ENCODE peak calls at places on chromosomes 4 and X, in eight cellular contexts. P is psoas muscle, M is right cardiac atrium, Q is lower lobe of right lung, A is cardiac muscle cell, L is stomach, T is dorsolateral prefrontal cortex, K is brain microvascular endothelial cell. G is an unnamed sample.

GRCh38 chr4:116870667-116871066 is 214.7 kb downstream of the TRAM1L1 start:
- DNase-seq in M (no peak), T (no peak), K (no peak), Q (no peak), P (no peak), L (no peak), A (no peak), G (no peak)

GRCh38 chr4:76987685-76988084 is 38.1 kb downstream of the SEPTIN11 start:
- DNase-seq in Q (no peak), K (no peak), T (no peak), M (no peak), L (no peak), P (no peak), A (no peak), G (no peak)

GRCh38 chr4:170420255-170420693 is 330.5 kb upstream of the AADAT start:
- DNase-seq in A (no peak), T (no peak), Q (no peak), M (no peak), K (no peak), P (no peak), L (no peak), G (no peak)

GRCh38 chrX:13396887-13397286 is 77.0 kb upstream of the ATXN3L start:
- DNase-seq in K (no peak), L (no peak), Q (no peak), M (no peak), T (no peak), P (no peak), A (no peak), G (no peak)

GRCh38 chr4:68361146-68361589 is 11.3 kb upstream of the YTHDC1 start:
- DNase-seq in P (no peak), M (no peak), Q (no peak), A (no peak), L (no peak), K (peak; percentile 22), T (no peak), G (no peak)

GRCh38 chrX:81348388-81348787 is 146.5 kb downstream of the SH3BGRL start:
- DNase-seq in M (no peak), T (no peak), P (no peak), A (no peak), L (no peak), K (no peak), Q (no peak), G (no peak)

GRCh38 chr4:36532670-36533373 is 251.4 kb downstream of the DTHD1 start:
- DNase-seq in A (no peak), T (no peak), P (no peak), M (no peak), K (no peak), L (no peak), Q (no peak), G (no peak)

GRCh38 chr4:178955614-178956013 is 1513.4 kb upstream of the AGA start:
- DNase-seq in Q (no peak), M (no peak), A (no peak), P (no peak), K (no peak), L (no peak), T (no peak), G (no peak)

GRCh38 chr4:48195853-48196252 is 61.8 kb upstream of the TXK start:
- DNase-seq in Q (no peak), M (no peak), P (no peak), T (no peak), K (no peak), L (no peak), A (no peak), G (no peak)

GRCh38 chr4:52659016-52659721 is at the start of gene USP46:
- DNase-seq in L (peak; percentile 81), K (peak; percentile 54), M (peak; percentile 94), P (peak; percentile 83), Q (peak; percentile 84), T (peak; percentile 68), A (peak; percentile 89), G (peak; percentile 79)

GRCh38 chrX:1661048-1661921 is 46.4 kb downstream of the ASMT start:
- DNase-seq in Q (peak; percentile 79), M (peak; percentile 66), T (no peak), P (peak; percentile 20), A (no peak), L (peak; percentile 46), K (no peak), G (no peak)

GRCh38 chr4:137961051-137961438 is 281.1 kb downstream of the SLC7A11 start:
- DNase-seq in T (no peak), P (no peak), K (no peak), A (no peak), Q (no peak), L (no peak), M (peak; percentile 25), G (no peak)

GRCh38 chr4:183596056-183596757 is 62.8 kb downstream of the RWDD4 start:
- DNase-seq in M (no peak), K (no peak), Q (no peak), L (no peak), P (no peak), A (no peak), T (no peak), G (no peak)

GRCh38 chr4:183591301-183591700 is 67.7 kb downstream of the RWDD4 start:
- DNase-seq in M (no peak), A (no peak), Q (no peak), K (no peak), P (no peak), L (no peak), T (no peak), G (no peak)

GRCh38 chr4:183599284-183599683 is 59.7 kb downstream of the RWDD4 start:
- DNase-seq in M (no peak), P (no peak), A (no peak), K (no peak), Q (no peak), T (no peak), L (no peak), G (no peak)

GRCh38 chr4:183599690-183600089 is 59.3 kb downstream of the RWDD4 start:
- DNase-seq in K (no peak), P (no peak), M (no peak), L (no peak), Q (no peak), A (no peak), T (no peak), G (no peak)

DNA sequence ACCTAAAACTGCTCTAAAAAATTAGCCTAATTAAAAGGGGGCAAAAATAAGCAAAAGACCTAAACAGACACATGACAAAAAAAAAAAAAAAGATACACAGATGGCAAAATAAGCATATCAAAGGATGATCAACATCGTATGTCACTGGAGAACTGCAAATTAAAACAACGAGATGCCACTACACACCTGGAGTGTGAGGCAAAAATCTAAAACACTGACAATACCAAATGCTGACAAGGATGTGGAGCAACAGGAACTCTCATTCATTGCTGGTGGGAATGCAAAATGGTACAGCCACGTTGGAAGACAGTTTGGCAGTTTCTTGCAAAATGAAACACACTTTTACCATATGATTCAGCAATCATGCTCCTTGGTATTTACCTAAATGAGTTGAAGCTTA is 64.2 kb downstream of the RWDD4 start:
- DNase-seq in P (no peak), M (no peak), A (no peak), Q (no peak), L (no peak), K (no peak), T (no peak), G (no peak)
- H3K4me3 ChIP-seq in P (no peak overlapping the region), M (no peak overlapping the region), A (no peak overlapping the region), Q (no peak overlapping the region), L (no peak overlapping the region), K (no peak overlapping the region), T (no peak overlapping the region), G (no peak overlapping the region)

DNA sequence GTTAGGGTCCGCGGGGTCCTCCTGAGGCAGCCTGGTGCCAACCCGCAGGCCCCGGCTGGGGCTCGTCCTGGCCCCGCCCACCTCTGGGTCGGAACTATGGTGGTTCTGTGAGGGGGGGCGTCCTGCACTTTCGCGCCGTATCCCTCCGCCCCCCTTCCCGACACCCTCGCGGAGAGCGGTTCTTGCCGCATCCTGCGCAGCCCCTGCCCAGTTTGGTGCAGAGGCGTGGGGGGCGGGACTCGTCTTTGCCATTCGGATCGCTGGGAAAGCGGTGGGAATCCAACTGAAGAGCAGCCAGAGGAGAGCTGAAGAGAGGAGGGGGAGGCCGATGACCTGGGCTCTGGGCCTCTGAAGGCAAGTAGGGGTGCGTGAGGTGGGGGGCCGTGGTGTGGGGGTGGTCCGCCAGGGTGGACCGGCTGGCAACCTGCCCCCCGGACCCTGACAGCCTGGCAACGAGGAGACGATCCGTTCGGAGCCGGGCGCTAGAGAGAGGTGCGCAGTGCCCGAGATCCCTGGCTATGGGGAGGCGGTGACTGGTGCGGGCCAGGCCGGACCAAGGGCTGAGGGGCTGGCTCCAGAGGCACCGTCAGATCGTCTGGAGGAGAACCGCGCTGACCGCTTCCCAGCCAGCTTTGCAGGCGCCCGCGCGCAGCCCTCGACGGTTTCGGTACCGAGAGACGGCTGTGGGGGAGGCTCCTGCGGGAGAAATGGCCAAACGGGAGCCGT is at the start of gene GPRASP1:
- DNase-seq in A (peak; percentile 57), M (peak; percentile 88), Q (peak; percentile 57), K (peak; percentile 2), T (peak; percentile 68), P (peak; percentile 63), L (no peak), G (peak; percentile 46)
- H3K27ac ChIP-seq in A (no peak within 1 kb of the TSS), M (peak within 1 kb of the TSS; percentile 29), Q (peak within 1 kb of the TSS; percentile 46), K (no peak within 1 kb of the TSS), T (peak within 1 kb of the TSS; percentile 86), P (no peak within 1 kb of the TSS), L (peak within 1 kb of the TSS; percentile 73), G (no peak within 1 kb of the TSS)

DNA sequence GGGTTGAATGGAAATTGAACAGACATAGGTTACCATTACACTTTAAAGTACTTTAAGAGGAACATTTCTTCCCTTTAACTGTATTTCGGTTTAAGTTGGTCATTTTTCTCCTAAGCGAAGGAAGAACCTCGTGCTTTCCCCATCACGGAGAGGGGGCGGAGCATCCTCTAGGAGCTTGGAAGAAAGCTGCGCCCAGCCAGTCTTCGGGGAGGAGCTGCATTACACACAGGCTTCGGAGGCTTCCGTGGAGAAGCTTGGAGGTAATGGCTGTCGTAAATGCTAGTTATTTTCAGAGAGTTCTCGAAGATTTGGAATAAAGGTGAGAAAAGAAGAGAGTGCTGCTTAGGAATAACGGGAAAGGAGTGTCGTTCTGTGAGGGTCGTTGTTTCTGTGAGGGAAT is at the start of gene PWWP3B:
- DNase-seq in T (peak; percentile 44), L (peak; percentile 65), A (peak; percentile 80), P (no peak), K (peak; percentile 43), Q (peak; percentile 48), M (peak; percentile 76), G (peak; percentile 56)
- H3K4me3 ChIP-seq in T (no peak within 1 kb of the TSS), L (peak within 1 kb of the TSS; percentile 6), A (peak within 1 kb of the TSS; percentile 42), P (no peak within 1 kb of the TSS), K (peak within 1 kb of the TSS; percentile 16), Q (no peak within 1 kb of the TSS), M (peak within 1 kb of the TSS; percentile 38), G (no peak within 1 kb of the TSS)

DNA sequence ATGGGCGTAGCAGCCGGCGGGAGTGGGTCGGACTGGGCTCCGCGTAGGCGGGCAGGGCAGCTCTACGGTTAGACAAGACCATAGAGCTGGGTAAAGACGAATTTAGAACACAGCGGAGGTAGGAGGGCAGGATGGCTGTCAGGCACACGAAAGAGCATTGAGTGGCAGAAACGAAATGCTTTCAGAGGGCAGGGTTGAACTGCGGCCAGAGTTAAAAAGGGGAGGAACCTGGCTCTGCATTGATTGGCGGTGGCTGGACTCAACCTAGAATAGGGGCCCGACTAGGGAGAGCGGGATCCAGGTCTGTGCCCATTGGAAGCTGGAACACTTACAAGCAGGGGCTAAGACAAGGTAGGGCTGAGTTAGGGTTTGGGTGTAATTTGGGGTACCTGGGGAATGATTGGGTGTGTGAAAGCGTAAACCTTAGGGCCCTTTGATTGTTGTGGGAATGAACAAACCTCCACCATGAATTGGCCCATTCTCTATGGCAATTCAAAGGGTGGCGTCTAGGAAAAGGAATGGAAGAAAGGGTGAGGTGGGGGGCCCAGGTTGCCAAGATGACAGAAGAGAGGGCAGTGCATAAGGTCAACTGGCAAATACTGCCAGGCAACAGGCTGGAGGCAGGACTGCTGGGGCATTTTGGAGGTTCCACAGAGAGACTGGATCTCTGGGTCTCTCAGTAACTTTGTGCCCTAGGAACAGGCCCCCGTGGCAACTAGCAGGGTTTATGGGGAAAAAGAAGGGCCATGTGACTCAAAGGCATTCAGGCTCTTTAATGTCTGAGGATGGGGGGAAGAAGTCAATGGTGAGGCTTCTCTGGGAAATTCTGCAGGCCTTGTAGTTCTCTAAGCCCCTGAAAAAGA is 911 bp upstream of the ELK1 start:
- DNase-seq in P (no peak), L (no peak), A (no peak), T (no peak), M (no peak), K (no peak), Q (no peak), G (no peak)
- H3K27ac ChIP-seq in P (peak overlapping the region; percentile 80), L (peak overlapping the region; percentile 93), A (peak overlapping the region; percentile 79), T (peak overlapping the region; percentile 68), M (peak overlapping the region; percentile 83), K (peak overlapping the region; percentile 59), Q (peak overlapping the region; percentile 53), G (peak overlapping the region; percentile 63)

G was measured in body of pancreas.